ENCODE peak calls at places on chromosomes 11 and 22, in six cellular contexts. B, X, G, U, M and K are unnamed samples.

GRCh38 chr11:117884994-117885393 is 8.5 kb upstream of the FXYD6 start:
- DNase-seq in B (peak; percentile 26), X (no peak), G (no peak), U (no peak), M (no peak), K (no peak)

GRCh38 chr11:4459470-4459869 is 10.4 kb downstream of the OR52K2 start:
- DNase-seq in B (peak; percentile 25), X (no peak), G (no peak), U (no peak), M (no peak), K (no peak)

GRCh38 chr11:92886243-92886905 is 83.1 kb upstream of the MTNR1B start:
- DNase-seq in B (peak; percentile 61), X (peak; percentile 53), G (peak; percentile 87), U (no peak), M (peak; percentile 65), K (no peak)

GRCh38 chr11:908273-908672 is 2.3 kb downstream of the CHID1 start:
- DNase-seq in B (peak; percentile 34), X (no peak), G (no peak), U (no peak), M (no peak), K (no peak)

GRCh38 chr11:64809781-64810241 is 540 bp downstream of the MEN1 start:
- DNase-seq in B (peak; percentile 57), X (no peak), G (no peak), U (no peak), M (no peak), K (peak; percentile 26)

GRCh38 chr11:61888043-61888442 is 3.3 kb downstream of the FADS3 start:
- DNase-seq in B (peak; percentile 95), X (peak; percentile 77), G (no peak), U (no peak), M (no peak), K (no peak)

GRCh38 chr11:48129697-48130395 is 86.8 kb upstream of the OR4B1 start:
- DNase-seq in B (no peak), X (no peak), G (no peak), U (no peak), M (no peak), K (no peak)

GRCh38 chr11:119651802-119652584 is 77.0 kb downstream of the NECTIN1 start:
- DNase-seq in B (no peak), X (no peak), G (no peak), U (no peak), M (no peak), K (no peak)

GRCh38 chr22:49880281-49880680 is 26.6 kb downstream of the ZBED4 start:
- DNase-seq in B (no peak), X (no peak), G (no peak), U (no peak), M (no peak), K (no peak)

GRCh38 chr11:106021181-106021966 is 666 bp downstream of the MSANTD4 start:
- DNase-seq in B (peak; percentile 70), X (no peak), G (no peak), U (no peak), M (peak; percentile 17), K (no peak)

GRCh38 chr22:45329536-45329936 is 19.8 kb downstream of the FAM118A start:
- DNase-seq in B (no peak), X (no peak), G (peak; percentile 56), U (no peak), M (peak; percentile 34), K (no peak)

GRCh38 chr11:44357734-44358133 is 47.8 kb upstream of the ALX4 start:
- DNase-seq in B (no peak), X (no peak), G (no peak), U (no peak), M (no peak), K (no peak)

GRCh38 chr11:99822846-99823565 is 802.3 kb downstream of the CNTN5 start:
- DNase-seq in B (no peak), X (no peak), G (no peak), U (no peak), M (no peak), K (no peak)

GRCh38 chr22:40479126-40479800 is 108.9 kb downstream of the SGSM3 start:
- DNase-seq in B (peak; percentile 34), X (no peak), G (no peak), U (no peak), M (no peak), K (no peak)

GRCh38 chr11:71488086-71488967 is 35.3 kb downstream of the NADSYN1 start:
- DNase-seq in B (no peak), X (no peak), G (no peak), U (no peak), M (no peak), K (no peak)

GRCh38 chr22:36863979-36864378 is 3.2 kb downstream of the NCF4 start:
- DNase-seq in B (no peak), X (no peak), G (no peak), U (no peak), M (no peak), K (no peak)

GRCh38 chr11:43947003-43947500 is 4.6 kb downstream of the C11orf96 start:
- DNase-seq in B (peak; percentile 73), X (no peak), G (peak; percentile 12), U (no peak), M (no peak), K (no peak)

GRCh38 chr11:117839936-117840813 is 15.6 kb upstream of the FXYD2 start:
- DNase-seq in B (no peak), X (no peak), G (no peak), U (no peak), M (no peak), K (no peak)

GRCh38 chr11:41189711-41190477 is 269.6 kb downstream of the LRRC4C start:
- DNase-seq in B (no peak), X (no peak), G (no peak), U (no peak), M (peak; percentile 45), K (no peak)

GRCh38 chr11:2587132-2587930 is 112.5 kb downstream of the KCNQ1OT1 start:
- DNase-seq in B (no peak), X (no peak), G (no peak), U (no peak), M (no peak), K (no peak)

GRCh38 chr11:32809313-32809712 is 14.9 kb upstream of the CCDC73 start:
- DNase-seq in B (peak; percentile 79), X (peak; percentile 56), G (peak; percentile 53), U (peak; percentile 9), M (peak; percentile 29), K (peak; percentile 46)

GRCh38 chr22:25780673-25781072 is 38.7 kb downstream of the MYO18B start:
- DNase-seq in B (no peak), X (no peak), G (peak; percentile 30), U (no peak), M (no peak), K (no peak)

GRCh38 chr22:29727248-29727551 is 7.4 kb downstream of the CABP7 start:
- DNase-seq in B (peak; percentile 52), X (no peak), G (peak; percentile 21), U (no peak), M (no peak), K (no peak)

GRCh38 chr11:133936136-133936535 is 20.6 kb downstream of the IGSF9B start:
- DNase-seq in B (no peak), X (no peak), G (no peak), U (no peak), M (no peak), K (no peak)

GRCh38 chr22:46092011-46092410 is 58.3 kb upstream of the PPARA start:
- DNase-seq in B (no peak), X (no peak), G (no peak), U (no peak), M (no peak), K (no peak)

GRCh38 chr11:60947666-60948065 is 4.3 kb downstream of the SLC15A3 start:
- DNase-seq in B (no peak), X (no peak), G (no peak), U (no peak), M (peak; percentile 54), K (no peak)

GRCh38 chr22:32650553-32651345 is 150.8 kb upstream of the TIMP3 start:
- DNase-seq in B (peak; percentile 94), X (no peak), G (no peak), U (no peak), M (no peak), K (no peak)